ENCODE peak calls at places on chromosomes 16 and 17, in seven cellular contexts. H, D, E, L, J, S and P are unnamed samples. For H3K4me1 and H3K36me3, the result is how much of the 10 kb centered on the place peaks cover.

GRCh38 chr17:11144358-11145233 is 96.4 kb upstream of the SHISA6 start:
- DNase-seq in D (peak), S (peak), H (peak), E (no peak), J (peak), L (peak), P (peak)

GRCh38 chr17:72338847-72339790 is 218.3 kb downstream of the SOX9 start:
- DNase-seq in E (no peak), L (peak), D (no peak), H (peak), J (peak), S (no peak), P (peak)

GRCh38 chr16:69481901-69482341 is 57.5 kb downstream of the CYB5B start:
- DNase-seq in E (no peak), D (peak), S (no peak), L (no peak), H (peak), J (no peak), P (no peak)

GRCh38 chr17:59440757-59441458 is 109.5 kb downstream of the YPEL2 start:
- DNase-seq in L (peak), D (peak), H (peak), E (peak), J (peak), S (peak), P (peak)

GRCh38 chr17:266701-267656 is 85.5 kb upstream of the DOC2B start:
- DNase-seq in E (no peak), S (no peak), L (no peak), D (no peak), J (no peak), H (peak), P (no peak)

GRCh38 chr16:56436258-56436657 is 10.9 kb upstream of the AMFR start:
- DNase-seq in S (no peak), L (no peak), H (no peak), D (no peak), J (no peak), E (no peak), P (no peak)

GRCh38 chr16:3465301-3465700 is 21.8 kb downstream of the NAA60 start:
- DNase-seq in D (no peak), S (no peak), J (no peak), E (no peak), L (no peak), H (no peak), P (no peak)

GRCh38 chr17:63714550-63715277 is 14.8 kb upstream of the LIMD2 start:
- DNase-seq in D (no peak), J (no peak), L (peak), S (no peak), E (no peak), H (no peak), P (no peak)

DNA sequence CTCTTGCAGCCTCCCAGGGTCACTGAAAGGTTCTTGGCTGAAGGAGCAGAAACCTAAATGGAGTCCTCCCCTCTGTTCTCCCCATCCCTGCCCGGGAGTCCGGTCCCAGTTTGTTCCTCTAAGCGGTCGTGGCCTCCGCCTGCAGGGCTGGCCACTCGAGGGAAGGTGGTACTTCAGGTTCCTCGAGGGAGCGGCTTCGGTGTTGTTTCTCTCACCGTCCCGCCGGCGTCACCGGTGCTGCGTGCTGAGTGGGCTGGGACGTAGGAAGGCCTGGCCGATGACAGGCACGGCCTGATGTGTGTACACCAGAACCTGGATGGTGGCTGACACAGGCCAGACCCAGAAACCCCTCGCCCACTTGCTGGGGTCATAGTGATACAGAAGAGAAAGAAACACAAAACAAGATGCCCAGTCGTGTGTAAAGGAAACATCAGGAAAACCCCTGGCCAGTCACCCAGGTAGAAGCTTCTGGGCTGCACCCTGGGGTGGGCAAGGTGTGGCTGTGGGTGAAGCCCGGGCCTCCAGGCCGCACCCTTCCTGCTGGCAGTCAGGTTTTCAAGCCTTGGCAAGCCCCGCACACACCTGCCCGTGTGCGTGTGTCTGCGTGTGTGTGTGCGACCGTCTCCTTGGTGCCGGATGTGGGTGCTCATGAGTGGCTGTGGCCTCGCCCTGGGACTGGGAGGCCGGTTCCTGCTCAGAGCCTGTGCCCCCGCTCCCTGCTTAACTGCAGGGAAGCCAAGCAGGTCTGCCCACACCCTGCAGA is 52.0 kb downstream of the BAIAP2 start:
- DNase-seq in D (no peak), J (no peak), E (no peak), L (no peak), S (no peak), H (peak), P (no peak)
- H3K4me1 ChIP-seq in D (under half), J (under half), E (under half), L (under half), S (under half), H (under half), P (under half)

GRCh38 chr17:74768763-74769114 is 7.4 kb downstream of the NAT9 start:
- DNase-seq in E (no peak), H (no peak), D (no peak), S (no peak), J (no peak), L (no peak), P (no peak)

GRCh38 chr17:74770498-74771318 is 5.4 kb downstream of the NAT9 start:
- DNase-seq in S (peak), L (peak), H (peak), J (peak), D (peak), E (peak), P (peak)

GRCh38 chr17:74769266-74769855 is 6.8 kb downstream of the NAT9 start:
- DNase-seq in S (no peak), D (no peak), L (no peak), E (no peak), J (no peak), H (no peak), P (no peak)

GRCh38 chr17:74771319-74771914 is 4.7 kb downstream of the NAT9 start:
- DNase-seq in S (no peak), D (no peak), L (no peak), H (no peak), J (no peak), E (no peak), P (no peak)

DNA sequence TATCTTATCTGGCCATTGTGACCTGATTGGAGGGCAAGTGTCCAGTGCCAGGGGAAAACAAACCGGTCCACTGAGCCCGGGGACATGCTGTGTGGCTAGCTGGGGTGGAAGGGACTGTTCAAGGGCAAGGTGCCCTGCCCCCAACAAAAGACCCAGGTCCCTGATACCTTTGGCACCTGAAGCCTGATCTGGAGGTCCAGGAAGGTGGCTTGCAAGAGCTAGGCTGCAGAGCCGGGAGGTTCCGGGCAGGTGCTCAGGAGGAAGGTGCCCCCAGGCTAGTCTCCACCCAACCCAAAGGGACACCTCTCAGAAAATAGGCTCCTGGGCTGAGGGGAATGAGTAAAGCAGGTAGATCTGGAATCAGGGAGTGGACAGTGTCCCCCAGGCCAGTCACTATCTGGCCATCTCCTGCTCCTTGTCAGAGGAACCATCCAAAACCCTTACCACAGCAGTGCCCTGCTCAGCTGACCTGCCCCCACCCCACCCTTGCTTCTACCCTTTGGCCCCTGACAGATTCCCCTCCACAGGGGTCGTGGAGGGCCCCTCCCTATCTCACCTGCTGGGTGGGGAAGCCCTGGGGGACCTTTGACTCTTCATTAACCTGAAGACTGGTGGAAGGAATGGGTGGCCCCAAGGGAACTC is 6.2 kb downstream of the NAT9 start:
- DNase-seq in J (no peak), H (no peak), L (no peak), D (no peak), E (no peak), S (no peak), P (no peak)
- H3K36me3 ChIP-seq in J (under half), H (under half), L (under half), D (under half), E (half or more), S (under half), P (under half)

GRCh38 chr16:50688083-50688482 is 5.3 kb upstream of the NOD2 start:
- DNase-seq in H (no peak), J (no peak), D (no peak), L (peak), S (no peak), E (no peak), P (no peak)
- H3K4me1 ChIP-seq in H (under half), J (under half), D (under half), L (under half), S (half or more), E (under half), P (under half)

GRCh38 chr17:29115435-29115834 is 64.8 kb downstream of the MYO18A start:
- DNase-seq in S (no peak), D (no peak), J (no peak), L (no peak), E (no peak), H (no peak), P (no peak)

GRCh38 chr17:29115906-29116651 is 64.1 kb downstream of the MYO18A start:
- DNase-seq in J (peak), L (peak), E (peak), H (no peak), S (peak), D (peak), P (peak)

GRCh38 chr17:29116652-29117439 is 63.4 kb downstream of the MYO18A start:
- DNase-seq in E (peak), J (peak), D (peak), L (peak), H (peak), S (peak), P (peak)

GRCh38 chr17:29119265-29119664 is 60.9 kb downstream of the MYO18A start:
- DNase-seq in E (no peak), S (no peak), D (no peak), J (no peak), L (no peak), H (no peak), P (no peak)

DNA sequence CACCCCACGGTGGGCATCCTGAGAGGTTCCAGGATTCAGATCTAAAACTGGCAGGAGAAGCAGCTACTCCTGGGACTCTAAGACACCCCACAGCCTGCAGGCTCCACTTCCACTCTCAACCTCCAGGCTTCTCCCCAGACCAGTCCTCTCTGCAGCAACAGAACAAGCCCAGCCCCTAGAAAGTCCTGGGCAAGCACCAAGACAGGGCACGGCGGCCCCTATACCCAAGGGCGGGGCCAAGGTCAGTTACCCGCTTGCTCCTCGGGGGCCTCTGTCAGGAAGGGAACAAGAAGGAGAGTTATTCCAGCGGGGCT is 62.8 kb downstream of the MYO18A start:
- DNase-seq in J (no peak), E (no peak), H (no peak), D (no peak), L (no peak), S (no peak), P (no peak)
- H3K36me3 ChIP-seq in J (under half), E (under half), H (under half), D (under half), L (half or more), S (under half), P (under half)

DNA sequence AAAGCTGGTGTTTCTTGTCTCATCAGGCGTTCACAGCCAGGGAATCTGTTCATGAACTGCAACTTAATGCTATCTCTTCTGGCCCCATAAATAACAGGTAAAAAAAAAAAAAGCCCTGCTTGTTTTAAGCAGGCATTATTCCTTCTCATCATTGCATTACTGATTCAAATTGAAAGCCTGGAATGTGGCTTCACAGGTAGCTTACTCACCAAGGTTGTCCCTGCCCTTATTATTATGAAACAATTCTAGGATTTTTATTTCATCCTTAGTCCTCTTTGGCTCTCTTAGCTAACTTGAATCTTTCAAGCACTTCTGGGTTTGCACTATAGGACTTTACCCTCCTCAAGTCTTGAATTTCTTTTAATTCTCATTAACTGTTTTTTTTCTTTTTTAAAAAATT is 113.3 kb downstream of the CNTNAP4 start:
- DNase-seq in L (no peak), D (no peak), S (no peak), J (no peak), H (no peak), E (no peak), P (no peak)
- H3K4me1 ChIP-seq in L (under half), D (under half), S (under half), J (under half), H (under half), E (under half), P (under half)

GRCh38 chr17:75118307-75118706 is 8.5 kb downstream of the ARMC7 start:
- DNase-seq in L (no peak), E (no peak), S (no peak), J (no peak), H (no peak), D (no peak), P (no peak)
- H3K36me3 ChIP-seq in L (under half), E (under half), S (under half), J (under half), H (under half), D (under half), P (under half)

GRCh38 chr16:11088432-11088794 is 144.0 kb downstream of the CLEC16A start:
- DNase-seq in J (no peak), E (no peak), D (no peak), S (no peak), H (no peak), L (no peak), P (no peak)
- H3K4me1 ChIP-seq in J (under half), E (under half), D (under half), S (under half), H (under half), L (under half), P (under half)

GRCh38 chr17:50979524-50979927 is 113.4 kb upstream of the TOB1 start:
- DNase-seq in S (no peak), L (no peak), J (no peak), E (no peak), D (no peak), H (no peak), P (no peak)

GRCh38 chr17:50977487-50978159 is 111.5 kb upstream of the TOB1 start:
- DNase-seq in H (no peak), J (no peak), L (no peak), S (no peak), D (no peak), E (no peak), P (no peak)

GRCh38 chr17:50973557-50974494 is 107.7 kb upstream of the TOB1 start:
- DNase-seq in D (no peak), E (no peak), L (no peak), H (no peak), J (no peak), S (no peak), P (no peak)

GRCh38 chr17:50981279-50981678 is 115.1 kb upstream of the TOB1 start:
- DNase-seq in S (no peak), D (no peak), J (no peak), L (no peak), E (no peak), H (no peak), P (no peak)

GRCh38 chr17:50976951-50977472 is 110.9 kb upstream of the TOB1 start:
- DNase-seq in D (no peak), E (no peak), S (no peak), H (no peak), J (no peak), L (no peak), P (no peak)
- H3K36me3 ChIP-seq in D (under half), E (under half), S (under half), H (half or more), J (under half), L (under half), P (half or more)

GRCh38 chr17:22469941-22470340 is 777.6 kb downstream of the KCNJ18 start:
- DNase-seq in J (no peak), L (no peak), E (no peak), S (no peak), D (no peak), H (no peak), P (no peak)
- H3K4me1 ChIP-seq in J (under half), L (under half), E (under half), S (under half), D (under half), H (under half), P (under half)

DNA sequence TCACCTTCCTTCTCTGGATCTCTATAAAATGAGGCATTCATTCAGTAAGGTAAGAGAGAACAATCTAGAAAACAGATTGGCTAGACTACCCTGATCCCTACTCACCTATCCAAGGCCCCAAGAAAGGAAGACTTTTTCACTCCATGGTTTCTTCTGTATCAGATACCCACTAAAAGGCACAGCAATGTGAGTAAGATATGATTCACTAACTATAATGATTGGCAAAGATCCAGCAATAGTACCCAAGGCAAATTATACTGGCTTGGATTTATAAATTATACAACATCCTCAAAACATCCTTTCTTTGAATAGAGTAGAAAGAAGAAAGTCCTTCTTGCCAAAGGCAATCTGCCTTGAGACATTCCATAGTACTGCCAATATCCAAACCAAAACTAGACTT is 1432.0 kb upstream of the GOT2 start:
- DNase-seq in D (no peak), S (no peak), E (no peak), L (no peak), H (no peak), J (no peak), P (no peak)
- H3K36me3 ChIP-seq in D (under half), S (under half), E (under half), L (under half), H (under half), J (under half), P (under half)